ENCODE peak calls at places on chromosomes 11 and 22, in ten cellular contexts. D is endothelial cell of umbilical vein; W is esophagus squamous epithelium; H is tibial nerve; X is right lobe of liver; Y is heart left ventricle; P is CD8-positive, alpha-beta T cell; L is AG09309; O is choroid plexus epithelial cell; T is K562. S is an unnamed sample.

GRCh38 chr11:80417681-80418080 is 976.9 kb upstream of the TENM4 start:
- DNase-seq in W (no peak), Y (no peak), T (no peak), X (no peak), O (no peak), P (no peak), D (no peak), H (no peak), L (no peak), S (peak; percentile 64)

GRCh38 chr11:63862923-63863322 is 24.0 kb downstream of the MARK2 start:
- DNase-seq in Y (no peak), H (no peak), P (no peak), D (peak; percentile 26), X (peak; percentile 86), W (no peak), T (no peak), O (peak; percentile 61), L (no peak), S (no peak)

GRCh38 chr11:83306385-83307080 is 20.4 kb upstream of the CCDC90B start:
- DNase-seq in W (no peak), L (no peak), Y (no peak), H (no peak), O (no peak), X (no peak), T (no peak), D (no peak), P (no peak), S (no peak)

GRCh38 chr11:2551131-2551530 is 106.3 kb downstream of the KCNQ1 start:
- DNase-seq in X (peak; percentile 29), W (no peak), D (no peak), L (no peak), T (no peak), Y (peak; percentile 25), H (no peak), O (no peak), P (no peak), S (no peak)

GRCh38 chr22:29157759-29158535 is 47.7 kb upstream of the EMID1 start:
- DNase-seq in P (no peak), T (peak; percentile 24), W (no peak), Y (no peak), O (no peak), D (no peak), L (no peak), H (no peak), X (no peak), S (no peak)

GRCh38 chr11:32435511-32435946 is at the start of gene WT1:
- DNase-seq in T (peak; percentile 85), X (no peak), O (no peak), W (no peak), L (no peak), Y (peak; percentile 68), H (no peak), P (no peak), D (no peak), S (no peak)

GRCh38 chr11:74669311-74670160 is 61.7 kb downstream of the CHRDL2 start:
- DNase-seq in L (no peak), P (no peak), D (no peak), H (no peak), W (no peak), T (no peak), Y (no peak), O (no peak), X (no peak), S (no peak)

GRCh38 chr11:101128571-101129202 is 926 bp downstream of the PGR start:
- DNase-seq in T (peak; percentile 30), P (no peak), D (no peak), Y (no peak), O (no peak), W (no peak), X (no peak), H (no peak), L (no peak), S (no peak)

GRCh38 chr11:46947399-46948077 is 11.0 kb downstream of the CSTPP1 start:
- DNase-seq in X (no peak), H (no peak), T (no peak), D (no peak), L (no peak), Y (no peak), P (no peak), O (no peak), W (no peak), S (no peak)

GRCh38 chr11:71330349-71330748 is 78.0 kb upstream of the SHANK2 start:
- DNase-seq in L (no peak), T (no peak), W (no peak), Y (no peak), P (no peak), X (no peak), H (no peak), O (no peak), D (no peak), S (no peak)

GRCh38 chr11:72209101-72209500 is 7.5 kb upstream of the FOLR2 start:
- DNase-seq in D (no peak), Y (no peak), L (no peak), H (no peak), P (no peak), X (no peak), W (no peak), T (no peak), O (no peak), S (no peak)

GRCh38 chr11:65132988-65133700 is 1.2 kb downstream of the SYVN1 start:
- DNase-seq in O (peak; percentile 35), Y (no peak), D (peak; percentile 19), W (no peak), H (no peak), X (peak; percentile 90), L (no peak), P (peak; percentile 58), T (peak; percentile 77), S (peak; percentile 78)

GRCh38 chr11:112157274-112157766 is 6.6 kb downstream of the IL18 start:
- DNase-seq in D (peak; percentile 82), H (no peak), W (no peak), O (peak; percentile 99), X (no peak), L (peak; percentile 99), Y (no peak), T (no peak), P (no peak), S (peak; percentile 99)

GRCh38 chr11:111937859-111938258 is 716 bp downstream of the DIXDC1 start:
- DNase-seq in P (no peak), H (no peak), O (no peak), D (peak; percentile 31), W (no peak), T (no peak), Y (no peak), L (no peak), X (no peak), S (no peak)

GRCh38 chr11:82225502-82225901 is 508.2 kb downstream of the FAM181B start:
- DNase-seq in T (no peak), L (no peak), X (no peak), D (no peak), H (no peak), P (no peak), O (no peak), W (no peak), Y (no peak), S (no peak)

DNA sequence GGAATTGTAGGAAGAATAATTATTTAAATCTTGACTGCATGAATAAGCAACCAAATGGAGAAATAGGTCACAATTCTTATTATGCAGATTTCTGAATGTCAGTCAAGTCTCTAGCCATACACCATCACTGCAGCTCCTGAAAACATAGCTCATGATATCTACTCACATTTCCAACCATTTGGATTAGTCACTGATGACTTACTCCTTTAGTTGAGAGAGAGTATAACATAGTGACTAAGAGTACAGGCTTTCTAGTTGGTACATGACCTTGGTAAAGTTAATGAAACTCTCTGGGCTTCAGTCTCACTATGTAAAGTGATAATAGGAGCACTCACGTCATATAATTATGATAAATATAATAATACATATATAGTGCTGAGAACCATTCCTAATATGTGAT is 265.2 kb downstream of the KCNA4 start:
- DNase-seq in H (no peak), X (no peak), Y (no peak), T (no peak), W (no peak), P (no peak), L (no peak), D (no peak), O (no peak), S (peak; percentile 77)
- H3K4me3 ChIP-seq in H (no peak overlapping the region), X (no peak overlapping the region), Y (no peak overlapping the region), T (no peak overlapping the region), W (no peak overlapping the region), P (no peak overlapping the region), L (no peak overlapping the region), D (no peak overlapping the region), O (no peak overlapping the region), S (no peak overlapping the region)

GRCh38 chr11:66617148-66617814 is 851 bp downstream of the RBM14 start:
- DNase-seq in H (peak; percentile 60), D (no peak), T (no peak), W (no peak), P (no peak), X (peak; percentile 84), Y (peak; percentile 75), O (no peak), L (no peak), S (peak; percentile 72)
- H3K4me3 ChIP-seq in H (peak overlapping the region; percentile 88), D (peak overlapping the region; percentile 93), T (peak overlapping the region; percentile 94), W (peak overlapping the region; percentile 83), P (peak overlapping the region; percentile 93), X (peak overlapping the region; percentile 76), Y (peak overlapping the region; percentile 87), O (peak overlapping the region; percentile 97), L (peak overlapping the region; percentile 88), S (peak overlapping the region; percentile 90)

GRCh38 chr22:49052023-49052538 is 775.6 kb downstream of the BRD1 start:
- DNase-seq in X (no peak), T (peak; percentile 24), P (no peak), H (no peak), D (no peak), Y (no peak), W (no peak), O (peak; percentile 4), L (no peak), S (no peak)
- H3K4me3 ChIP-seq in X (no peak overlapping the region), T (peak overlapping the region; percentile 6), P (peak overlapping the region; percentile 39), H (peak overlapping the region; percentile 46), D (no peak overlapping the region), Y (peak overlapping the region; percentile 35), W (peak overlapping the region; percentile 29), O (peak overlapping the region; percentile 39), L (no peak overlapping the region), S (no peak overlapping the region)

GRCh38 chr11:106728861-106729260 is 289.4 kb downstream of the GUCY1A2 start:
- DNase-seq in L (no peak), O (no peak), D (no peak), T (no peak), X (no peak), Y (no peak), H (no peak), P (no peak), W (no peak), S (no peak)

GRCh38 chr11:106717222-106717621 is 301.1 kb downstream of the GUCY1A2 start:
- DNase-seq in T (no peak), H (no peak), X (no peak), W (no peak), P (no peak), D (no peak), O (no peak), Y (no peak), L (no peak), S (peak; percentile 10)

GRCh38 chr11:106727261-106727660 is 291.0 kb downstream of the GUCY1A2 start:
- DNase-seq in Y (no peak), O (peak; percentile 4), D (no peak), L (no peak), T (no peak), W (no peak), X (no peak), P (no peak), H (no peak), S (no peak)

GRCh38 chr11:106724293-106724892 is 293.9 kb downstream of the GUCY1A2 start:
- DNase-seq in Y (no peak), O (peak; percentile 67), T (no peak), X (no peak), D (no peak), L (peak; percentile 25), P (no peak), H (no peak), W (no peak), S (peak; percentile 54)

GRCh38 chr11:106723071-106723470 is 295.2 kb downstream of the GUCY1A2 start:
- DNase-seq in O (peak; percentile 19), X (no peak), L (no peak), D (no peak), H (no peak), W (no peak), T (no peak), Y (no peak), P (no peak), S (no peak)
- H3K4me3 ChIP-seq in O (no peak overlapping the region), X (no peak overlapping the region), L (no peak overlapping the region), D (no peak overlapping the region), H (no peak overlapping the region), W (no peak overlapping the region), T (no peak overlapping the region), Y (no peak overlapping the region), P (no peak overlapping the region), S (no peak overlapping the region)

S was measured in epithelial cell of esophagus.